ENCODE peak calls at places on chromosomes 13 and 19, in six cellular contexts. A is heart right ventricle, K is progenitor cell of endocrine pancreas, T is endothelial cell, C is astrocyte of the spinal cord, Q is tibial nerve. J is an unnamed sample.

GRCh38 chr19:22332924-22333323 is 46.7 kb downstream of the ZNF729 start:
- DNase-seq in T (no peak), C (no peak), Q (no peak), K (no peak), A (no peak), J (no peak)

GRCh38 chr13:109427148-109427547 is 359.2 kb downstream of the IRS2 start:
- DNase-seq in A (no peak), K (no peak), C (peak; percentile 39), Q (no peak), T (no peak), J (no peak)

GRCh38 chr13:111269508-111269907 is 50.9 kb upstream of the TEX29 start:
- DNase-seq in K (no peak), Q (no peak), T (no peak), A (no peak), C (no peak), J (no peak)

GRCh38 chr19:29837448-29837961 is 25.7 kb downstream of the CCNE1 start:
- DNase-seq in Q (no peak), K (no peak), A (no peak), T (no peak), C (no peak), J (peak; percentile 53)

GRCh38 chr13:37303610-37304009 is 198.1 kb upstream of the CSNK1A1L start:
- DNase-seq in K (no peak), T (no peak), Q (no peak), C (no peak), A (no peak), J (no peak)

GRCh38 chr19:35905178-35905727 is 2.8 kb downstream of the TYROBP start:
- DNase-seq in Q (no peak), T (no peak), A (no peak), C (no peak), K (no peak), J (no peak)

GRCh38 chr19:12567951-12568350 is 16.7 kb upstream of the ZNF564 start:
- DNase-seq in A (no peak), K (no peak), Q (no peak), C (no peak), T (no peak), J (no peak)

GRCh38 chr19:46460981-46461380 is 10.4 kb downstream of the PNMA8A start:
- DNase-seq in C (no peak), K (no peak), A (no peak), Q (no peak), T (no peak), J (no peak)

GRCh38 chr19:4597975-4598671 is 38.6 kb upstream of the SEMA6B start:
- DNase-seq in Q (no peak), C (no peak), K (no peak), A (peak; percentile 52), T (peak; percentile 60), J (no peak)

GRCh38 chr13:45063261-45063870 is 56.9 kb upstream of the GTF2F2 start:
- DNase-seq in T (no peak), A (no peak), K (no peak), Q (no peak), C (peak; percentile 55), J (no peak)

GRCh38 chr13:94726425-94726824 is 14.1 kb upstream of the SOX21 start:
- DNase-seq in T (no peak), K (no peak), A (no peak), Q (no peak), C (no peak), J (no peak)

GRCh38 chr19:34409189-34410164 is 5.3 kb downstream of the PDCD2L start:
- DNase-seq in C (no peak), Q (no peak), T (no peak), A (no peak), K (no peak), J (no peak)

GRCh38 chr13:110293037-110293436 is 13.9 kb downstream of the COL4A1 start:
- DNase-seq in K (no peak), T (no peak), A (no peak), C (no peak), Q (no peak), J (no peak)

GRCh38 chr13:40233731-40234195 is 432.7 kb downstream of the FOXO1 start:
- DNase-seq in C (no peak), K (no peak), A (peak; percentile 49), T (no peak), Q (no peak), J (no peak)

GRCh38 chr19:15154002-15154612 is 46.7 kb downstream of the NOTCH3 start:
- DNase-seq in T (peak; percentile 51), K (no peak), Q (peak; percentile 39), C (peak; percentile 53), A (no peak), J (no peak)

GRCh38 chr19:23395041-23395721 is at the start of gene ZNF91:
- DNase-seq in T (peak; percentile 86), C (peak; percentile 97), A (peak; percentile 91), Q (peak; percentile 98), K (peak; percentile 72), J (peak; percentile 97)
- TF ChIP-seq CTCF in T (no peak), C (no peak), A (no peak), Q (no peak), K (no peak), J (no peak)

DNA sequence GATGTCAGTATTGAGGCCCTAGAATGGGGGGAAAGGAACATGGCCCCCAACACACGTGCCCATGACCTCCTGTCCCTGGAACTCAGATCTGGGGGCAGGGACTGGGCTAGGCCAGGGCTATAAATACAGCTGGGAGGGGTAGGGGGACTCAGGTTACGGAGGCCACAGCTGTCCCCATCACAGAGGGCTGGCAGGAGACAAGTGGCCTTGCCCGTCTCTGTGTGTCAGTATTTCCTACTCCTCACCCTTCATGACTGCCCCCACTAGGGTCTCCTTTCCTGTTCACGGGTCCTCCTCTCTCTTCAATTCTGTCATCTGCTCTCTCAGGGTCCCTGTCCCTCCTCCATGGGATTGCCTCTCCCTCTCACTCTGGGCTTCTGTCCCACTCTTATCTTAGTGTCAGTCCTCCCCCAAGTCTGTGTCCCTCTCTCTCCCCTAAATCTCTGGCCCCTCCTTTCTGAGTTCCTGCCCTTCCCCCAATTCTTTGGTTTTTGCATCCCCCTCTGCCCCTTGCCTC is 692 bp upstream of the HRC start:
- DNase-seq in C (no peak), K (no peak), T (no peak), Q (no peak), A (peak; percentile 50), J (no peak)
- TF ChIP-seq CTCF in C (no peak), K (no peak), T (no peak), Q (no peak), A (no peak), J (no peak)

GRCh38 chr13:46164661-46165060 is 17.3 kb downstream of the LCP1 start:
- DNase-seq in C (no peak), Q (no peak), A (no peak), T (no peak), K (no peak), J (no peak)

GRCh38 chr13:46158222-46158621 is 23.8 kb downstream of the LCP1 start:
- DNase-seq in K (no peak), T (no peak), C (no peak), Q (no peak), A (no peak), J (no peak)

GRCh38 chr13:46158983-46159382 is 23.0 kb downstream of the LCP1 start:
- DNase-seq in C (no peak), K (no peak), A (no peak), T (no peak), Q (no peak), J (no peak)

GRCh38 chr13:46160065-46160464 is 21.9 kb downstream of the LCP1 start:
- DNase-seq in C (no peak), Q (no peak), K (no peak), A (no peak), T (no peak), J (no peak)

GRCh38 chr13:46160474-46161066 is 21.4 kb downstream of the LCP1 start:
- DNase-seq in Q (no peak), T (peak; percentile 31), A (no peak), K (no peak), C (peak; percentile 58), J (no peak)
- TF ChIP-seq CTCF in Q (peak; percentile 71), T (peak; percentile 93), A (peak; percentile 64), K (peak; percentile 81), C (peak; percentile 74), J (peak; percentile 93)

GRCh38 chr13:108176685-108177274 is 38.6 kb downstream of the LIG4 start:
- DNase-seq in Q (peak; percentile 34), K (no peak), A (no peak), C (no peak), T (peak; percentile 51), J (no peak)
- TF ChIP-seq CTCF in Q (peak; percentile 10), K (peak; percentile 63), A (no peak), C (peak; percentile 45), T (peak; percentile 77), J (peak; percentile 77)

GRCh38 chr19:33132021-33132420 is at the start of gene WDR88:
- DNase-seq in Q (no peak), T (no peak), C (no peak), A (no peak), K (no peak), J (peak; percentile 85)

GRCh38 chr19:33134571-33135041 is 2.7 kb downstream of the WDR88 start:
- DNase-seq in K (no peak), A (no peak), Q (no peak), C (no peak), T (no peak), J (no peak)

GRCh38 chr19:33130433-33130832 is 1.5 kb upstream of the WDR88 start:
- DNase-seq in Q (no peak), T (no peak), C (no peak), A (no peak), K (no peak), J (no peak)

GRCh38 chr19:33132425-33132824 is 511 bp downstream of the WDR88 start:
- DNase-seq in T (peak; percentile 37), A (no peak), C (no peak), K (no peak), Q (no peak), J (no peak)

GRCh38 chr19:33133438-33134031 is 1.6 kb downstream of the WDR88 start:
- DNase-seq in A (no peak), T (no peak), C (peak; percentile 1), Q (no peak), K (no peak), J (no peak)
- TF ChIP-seq CTCF in A (no peak), T (no peak), C (no peak), Q (no peak), K (no peak), J (no peak)